ENCODE peak calls at places on chromosomes 7 and 10, in eight cellular contexts. N, P, Y, A, D, K, U and S are unnamed samples.

GRCh38 chr7:84236398-84236797 is 41.8 kb upstream of the SEMA3A start:
- DNase-seq in N (no peak), P (no peak), Y (no peak), A (peak), D (no peak), K (no peak), U (no peak), S (no peak)

GRCh38 chr10:92047215-92047614 is 123.6 kb downstream of the BTAF1 start:
- DNase-seq in N (no peak), P (no peak), Y (no peak), A (no peak), D (no peak), K (no peak), U (no peak), S (no peak)

GRCh38 chr7:82209200-82209599 is 234.4 kb downstream of the CACNA2D1 start:
- DNase-seq in N (no peak), P (no peak), Y (no peak), A (no peak), D (no peak), K (no peak), U (peak), S (no peak)

GRCh38 chr7:55212838-55213237 is 152.3 kb upstream of the LANCL2 start:
- DNase-seq in N (no peak), P (no peak), Y (no peak), A (no peak), D (no peak), K (no peak), U (no peak), S (no peak)

GRCh38 chr7:100360102-100360607 is 2.2 kb downstream of the PILRB start:
- DNase-seq in N (no peak), P (no peak), Y (no peak), A (no peak), D (no peak), K (no peak), U (no peak), S (peak)

GRCh38 chr10:5461914-5462840 is 37.2 kb downstream of the CALML5 start:
- DNase-seq in N (no peak), P (no peak), Y (peak), A (no peak), D (no peak), K (no peak), U (no peak), S (peak)

GRCh38 chr10:132335189-132336063 is 3.4 kb downstream of the LRRC27 start:
- DNase-seq in N (no peak), P (no peak), Y (peak), A (peak), D (peak), K (peak), U (peak), S (peak)

GRCh38 chr10:78385599-78385998 is 351.9 kb downstream of the RPS24 start:
- DNase-seq in N (no peak), P (no peak), Y (no peak), A (no peak), D (no peak), K (no peak), U (no peak), S (no peak)